ENCODE peak calls at places on chromosomes 13 and 19, in five cellular contexts. T is breast epithelium; W is CD8-positive, alpha-beta memory T cell; U is neural progenitor cell; C is uterus. H is an unnamed sample.

GRCh38 chr19:47490031-47490430 is 6.0 kb upstream of the KPTN start:
- DNase-seq in W (no peak), T (no peak), C (no peak), U (no peak), H (no peak)

GRCh38 chr19:10891360-10892108 is 20.2 kb downstream of the CARM1 start:
- DNase-seq in U (no peak), W (no peak), C (no peak), T (peak), H (no peak)

GRCh38 chr19:22882797-22883196 is 50.7 kb downstream of the ZNF723 start:
- DNase-seq in U (peak), T (no peak), W (no peak), C (no peak), H (no peak)

GRCh38 chr19:17950310-17951150 is 16.4 kb upstream of the KCNN1 start:
- DNase-seq in U (peak), W (peak), C (no peak), T (no peak), H (no peak)

GRCh38 chr13:39875583-39875982 is 220.1 kb downstream of the COG6 start:
- DNase-seq in C (no peak), T (no peak), W (no peak), U (no peak), H (no peak)

GRCh38 chr19:7265963-7266362 is 28.3 kb downstream of the INSR start:
- DNase-seq in C (peak), U (no peak), W (no peak), T (no peak), H (no peak)

GRCh38 chr13:37023871-37024270 is 23.3 kb downstream of the EXOSC8 start:
- DNase-seq in T (no peak), W (no peak), U (no peak), C (no peak), H (no peak)

GRCh38 chr19:5445667-5446066 is 9.6 kb upstream of the ZNRF4 start:
- DNase-seq in T (no peak), U (no peak), C (no peak), W (no peak), H (no peak)

GRCh38 chr19:45569619-45570421 is 14.8 kb downstream of the OPA3 start:
- DNase-seq in U (peak), W (peak), T (no peak), C (no peak), H (no peak)

GRCh38 chr19:13172335-13173128 is 22.3 kb downstream of the IER2 start:
- DNase-seq in T (peak), C (peak), W (peak), U (no peak), H (peak)

GRCh38 chr13:107005577-107005976 is 437.6 kb upstream of the ARGLU1 start:
- DNase-seq in T (no peak), W (no peak), C (no peak), U (no peak), H (no peak)

GRCh38 chr13:103140001-103140671 is 73.9 kb upstream of the SLC10A2 start:
- DNase-seq in C (no peak), W (no peak), T (no peak), U (peak), H (no peak)

GRCh38 chr19:35161434-35161743 is 6.9 kb downstream of the FXYD5 start:
- DNase-seq in T (no peak), U (no peak), W (no peak), C (no peak), H (no peak)

GRCh38 chr19:11887618-11888531 is at the start of gene ZNF69:
- DNase-seq in C (peak), W (peak), T (peak), U (peak), H (peak)

GRCh38 chr19:49594157-49595005 is 3.4 kb downstream of the PRR12 start:
- DNase-seq in C (no peak), T (no peak), U (no peak), W (no peak), H (no peak)

GRCh38 chr13:82070411-82070810 is 1729.5 kb upstream of the SPRY2 start:
- DNase-seq in T (no peak), W (no peak), C (no peak), U (no peak), H (no peak)

GRCh38 chr13:37127706-37128241 is 22.3 kb upstream of the CSNK1A1L start:
- DNase-seq in T (no peak), U (no peak), W (no peak), C (no peak), H (no peak)

GRCh38 chr13:47945738-47946137 is 55.3 kb downstream of the SUCLA2 start:
- DNase-seq in C (no peak), U (no peak), W (no peak), T (no peak), H (no peak)

GRCh38 chr13:53174550-53174949 is 145.9 kb downstream of the OLFM4 start:
- DNase-seq in C (peak), W (no peak), T (no peak), U (no peak), H (no peak)

GRCh38 chr13:42355841-42356575 is 84.1 kb downstream of the AKAP11 start:
- DNase-seq in W (no peak), U (no peak), C (no peak), T (no peak), H (no peak)

GRCh38 chr19:3818479-3818878 is 32.3 kb upstream of the MATK start:
- DNase-seq in C (no peak), W (no peak), T (no peak), U (no peak), H (no peak)

GRCh38 chr13:33321686-33322473 is 36.3 kb upstream of the STARD13 start:
- DNase-seq in T (no peak), C (no peak), W (no peak), U (no peak), H (no peak)

GRCh38 chr13:46738055-46738454 is 58.9 kb downstream of the ESD start:
- DNase-seq in T (no peak), C (no peak), W (no peak), U (no peak), H (no peak)

GRCh38 chr13:45149964-45150363 is 29.7 kb downstream of the GTF2F2 start:
- DNase-seq in W (no peak), T (no peak), C (no peak), U (no peak), H (no peak)

GRCh38 chr13:24910502-24911134 is 146.6 kb downstream of the RNF17 start:
- DNase-seq in T (no peak), W (no peak), U (no peak), C (no peak), H (no peak)

GRCh38 chr19:7611541-7612279 is 16.0 kb downstream of the CAMSAP3 start:
- DNase-seq in U (no peak), C (no peak), W (peak), T (no peak), H (no peak)

GRCh38 chr13:66265446-66265845 is 964.7 kb downstream of the PCDH9 start:
- DNase-seq in U (no peak), C (no peak), W (no peak), T (no peak), H (no peak)

GRCh38 chr13:44278164-44278563 is 95.5 kb upstream of the SERP2 start:
- DNase-seq in U (no peak), W (no peak), C (no peak), T (no peak), H (no peak)

GRCh38 chr13:108315955-108316354 is 46.4 kb downstream of the TNFSF13B start:
- DNase-seq in U (no peak), T (no peak), C (no peak), W (no peak), H (no peak)

GRCh38 chr13:107124129-107124718 is 556.3 kb upstream of the ARGLU1 start:
- DNase-seq in T (no peak), W (no peak), U (peak), C (no peak), H (no peak)

GRCh38 chr13:36919833-36920611 is at the start of gene SMAD9:
- DNase-seq in W (no peak), U (peak), T (peak), C (peak), H (peak)

GRCh38 chr19:10230904-10231623 is at the start of gene S1PR2:
- DNase-seq in W (peak), C (peak), T (peak), U (peak), H (peak)

GRCh38 chr13:92994056-92994455 is 232.6 kb upstream of the GPC6 start:
- DNase-seq in T (no peak), W (no peak), C (no peak), U (no peak), H (no peak)

GRCh38 chr13:27334774-27335490 is 64.3 kb downstream of the RASL11A start:
- DNase-seq in T (no peak), C (no peak), U (no peak), W (no peak), H (no peak)

GRCh38 chr13:44431150-44431549 is 57.5 kb downstream of the SERP2 start:
- DNase-seq in T (no peak), C (no peak), U (peak), W (no peak), H (no peak)

GRCh38 chr13:47794963-47795362 is 206.1 kb downstream of the SUCLA2 start:
- DNase-seq in T (no peak), C (no peak), W (no peak), U (no peak), H (no peak)

GRCh38 chr19:6737873-6738725 is 719 bp upstream of the GPR108 start:
- DNase-seq in T (peak), U (peak), C (peak), W (peak), H (peak)

GRCh38 chr13:108102771-108103170 is 112.6 kb downstream of the LIG4 start:
- DNase-seq in W (no peak), T (no peak), U (no peak), C (no peak), H (no peak)

GRCh38 chr19:43433689-43434088 is 19.0 kb downstream of the TEX101 start:
- DNase-seq in C (no peak), W (no peak), U (no peak), T (no peak), H (no peak)

GRCh38 chr19:43439183-43440063 is 24.7 kb downstream of the TEX101 start:
- DNase-seq in W (peak), U (no peak), C (no peak), T (no peak), H (no peak)

GRCh38 chr19:43435775-43436174 is 21.1 kb downstream of the TEX101 start:
- DNase-seq in U (no peak), W (no peak), C (no peak), T (no peak), H (no peak)

GRCh38 chr19:43438291-43439162 is 23.8 kb downstream of the TEX101 start:
- DNase-seq in T (no peak), U (no peak), W (no peak), C (peak), H (no peak)

GRCh38 chr19:43437712-43438111 is 23.0 kb downstream of the TEX101 start:
- DNase-seq in T (no peak), W (no peak), U (no peak), C (no peak), H (no peak)
- H3K27ac ChIP-seq in T (no peak), W (no peak), U (no peak), C (no peak), H (no peak)

GRCh38 chr13:98219685-98220084 is 42.6 kb upstream of the RNF113B start:
- DNase-seq in U (no peak), C (no peak), W (no peak), T (no peak), H (no peak)
- H3K27ac ChIP-seq in U (no peak), C (peak), W (no peak), T (no peak), H (no peak)

DNA sequence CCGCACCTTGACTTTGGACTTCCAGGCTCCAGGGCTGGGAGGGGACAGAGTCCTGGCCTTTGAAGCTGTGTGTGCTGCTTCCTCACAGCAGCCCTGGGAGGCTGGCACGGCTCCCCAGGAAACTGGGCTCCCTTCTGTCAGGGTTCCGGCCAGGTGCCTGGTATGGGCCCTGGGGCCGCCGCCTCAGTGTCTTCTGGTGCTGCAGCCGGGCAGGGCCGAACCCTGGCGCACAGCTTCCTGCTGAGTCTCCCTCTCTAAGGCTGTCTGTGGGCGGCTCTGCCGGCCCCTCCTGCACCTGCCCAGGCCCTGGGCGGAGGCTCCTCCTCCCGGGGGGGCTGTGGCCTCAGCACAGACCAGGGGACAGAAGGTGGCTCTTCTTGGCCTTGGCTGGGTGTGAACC is 32.4 kb downstream of the GPX4 start:
- DNase-seq in U (no peak), T (peak), W (no peak), C (peak), H (no peak)
- H3K27ac ChIP-seq in U (peak), T (peak), W (no peak), C (peak), H (no peak)

DNA sequence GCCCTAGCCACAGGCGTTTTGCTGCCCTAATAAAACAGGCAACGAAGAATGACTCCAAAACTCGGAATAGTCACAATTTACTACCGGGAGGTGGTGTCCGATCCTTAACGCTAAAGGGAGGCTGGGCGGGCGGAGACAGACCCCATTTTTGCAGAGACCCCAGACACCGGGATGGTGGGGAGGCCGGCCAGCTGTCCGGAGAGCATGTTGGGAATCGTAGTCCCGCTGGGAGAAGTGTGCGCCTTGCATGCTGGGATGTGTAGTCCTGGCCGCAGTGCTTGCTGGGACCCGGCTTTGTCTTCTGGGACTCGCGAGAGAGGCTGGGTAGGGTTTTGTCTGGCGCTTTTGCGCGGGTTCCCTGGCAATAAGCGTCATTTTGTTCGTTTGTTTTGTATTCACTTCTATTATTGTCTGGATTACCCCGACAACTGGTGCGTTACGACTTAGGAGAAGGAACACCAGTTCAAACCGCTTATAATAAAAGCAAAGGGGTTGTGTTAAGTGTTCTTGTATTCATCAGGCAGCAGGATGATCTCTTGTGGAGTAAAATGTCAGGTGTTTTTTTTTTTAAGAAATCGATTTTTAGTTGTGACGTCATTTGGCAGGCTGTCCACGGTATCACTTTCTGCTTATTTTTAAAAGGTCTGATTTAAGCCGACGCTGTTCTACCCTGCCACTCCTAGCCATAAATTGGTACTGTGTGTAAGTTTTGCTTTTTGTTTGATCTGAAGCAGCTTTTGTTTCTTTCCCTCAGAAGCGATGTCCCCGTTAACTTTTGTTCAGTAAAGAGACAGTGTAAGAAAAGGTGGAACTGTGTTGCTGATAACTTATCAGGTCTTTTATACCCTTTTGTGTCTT is 676 bp upstream of the HSPH1 start:
- DNase-seq in U (peak), T (peak), W (peak), C (peak), H (peak)
- H3K27ac ChIP-seq in U (no peak), T (peak), W (peak), C (peak), H (peak)

DNA sequence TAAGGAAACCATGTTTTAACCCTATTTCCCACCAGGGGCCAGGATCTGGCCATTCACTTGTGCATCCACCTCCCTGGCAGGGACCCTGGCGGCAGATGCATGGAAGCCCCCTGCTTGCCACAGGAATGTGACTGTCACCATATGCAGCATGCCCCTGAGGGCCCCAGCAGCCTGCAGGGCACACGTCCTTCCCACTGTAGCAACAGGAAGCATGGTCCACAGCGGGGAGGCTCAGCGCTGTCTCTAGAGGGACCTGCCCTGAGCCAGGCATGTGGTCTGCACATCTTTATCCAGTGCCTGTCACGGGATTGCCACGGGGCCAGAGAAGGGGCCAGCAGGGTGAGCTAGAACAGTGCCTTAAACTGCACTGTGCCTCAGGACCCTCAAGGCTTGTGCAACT is 34.9 kb upstream of the MCF2L start:
- DNase-seq in T (no peak), U (no peak), C (no peak), W (no peak), H (no peak)
- H3K27ac ChIP-seq in T (no peak), U (no peak), C (no peak), W (no peak), H (no peak)

DNA sequence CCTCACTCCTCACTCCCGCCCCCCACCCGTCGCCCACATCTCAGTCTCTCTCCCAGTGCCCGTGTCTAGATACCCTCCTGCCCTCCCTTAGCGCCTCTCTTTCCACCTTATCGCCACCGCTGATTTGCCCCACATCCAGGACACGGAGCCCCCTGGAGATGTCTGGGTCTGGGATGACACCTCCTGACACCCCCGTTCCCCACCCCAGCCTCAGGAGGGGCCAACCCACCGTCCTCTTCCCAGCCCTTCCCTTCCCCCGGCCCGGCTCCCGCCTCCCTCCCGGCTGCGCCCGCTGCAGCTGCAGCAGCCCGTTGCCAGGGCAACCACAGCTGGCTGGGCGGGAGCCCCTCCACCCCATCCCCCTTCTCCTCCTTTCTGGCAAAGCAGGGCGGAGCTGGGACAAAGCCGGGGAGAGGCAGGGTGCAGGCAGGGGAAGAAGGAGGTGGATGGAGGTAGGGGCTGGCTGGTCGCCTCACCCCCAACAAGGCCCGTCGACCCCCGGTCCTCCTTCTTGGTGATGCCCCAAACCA is 13.5 kb downstream of the DPF1 start:
- DNase-seq in U (peak), W (no peak), C (peak), T (peak), H (no peak)
- H3K27ac ChIP-seq in U (peak), W (no peak), C (peak), T (peak), H (peak)

H was measured in tibial artery.